ENCODE peak calls at places on chromosome 6, in six cellular contexts. X is mucosa of descending colon, S is RWPE2, R is HCT116, H is GM12878, G is A549. W is an unnamed sample. For H3K4me1, the result is how much of the 10 kb centered on the place peaks cover.

GRCh38 chr6:33597551-33598322 is 17.7 kb upstream of the BAK1 start:
- ATAC-seq in G (no peak), R (no peak), X (no peak), S (no peak), H (no peak), W (no peak)

GRCh38 chr6:131175559-131175958 is 40.3 kb downstream of the AKAP7 start:
- ATAC-seq in R (no peak), G (no peak), S (no peak), X (no peak), H (no peak), W (no peak)

GRCh38 chr6:160221423-160221822 is 37.2 kb downstream of the SLC22A2 start:
- ATAC-seq in S (peak), H (peak), G (peak), R (peak), X (peak), W (no peak)

GRCh38 chr6:39100358-39100757 is 14.6 kb downstream of the SAYSD1 start:
- ATAC-seq in R (no peak), G (no peak), H (peak), S (no peak), X (no peak), W (no peak)

GRCh38 chr6:12704946-12705345 is 11.6 kb upstream of the PHACTR1 start:
- ATAC-seq in S (no peak), G (no peak), X (no peak), R (no peak), H (no peak), W (no peak)

GRCh38 chr6:150250826-150251225 is 108.0 kb downstream of the PPP1R14C start:
- ATAC-seq in S (peak), H (no peak), R (peak), G (no peak), X (no peak), W (no peak)

GRCh38 chr6:33894438-33894837 is 90.6 kb upstream of the MLN start:
- ATAC-seq in H (no peak), R (no peak), X (no peak), G (no peak), S (no peak), W (no peak)

GRCh38 chr6:38169221-38169674 is 349.7 kb downstream of the ZFAND3 start:
- ATAC-seq in R (peak), S (no peak), H (no peak), X (peak), G (peak), W (no peak)

DNA sequence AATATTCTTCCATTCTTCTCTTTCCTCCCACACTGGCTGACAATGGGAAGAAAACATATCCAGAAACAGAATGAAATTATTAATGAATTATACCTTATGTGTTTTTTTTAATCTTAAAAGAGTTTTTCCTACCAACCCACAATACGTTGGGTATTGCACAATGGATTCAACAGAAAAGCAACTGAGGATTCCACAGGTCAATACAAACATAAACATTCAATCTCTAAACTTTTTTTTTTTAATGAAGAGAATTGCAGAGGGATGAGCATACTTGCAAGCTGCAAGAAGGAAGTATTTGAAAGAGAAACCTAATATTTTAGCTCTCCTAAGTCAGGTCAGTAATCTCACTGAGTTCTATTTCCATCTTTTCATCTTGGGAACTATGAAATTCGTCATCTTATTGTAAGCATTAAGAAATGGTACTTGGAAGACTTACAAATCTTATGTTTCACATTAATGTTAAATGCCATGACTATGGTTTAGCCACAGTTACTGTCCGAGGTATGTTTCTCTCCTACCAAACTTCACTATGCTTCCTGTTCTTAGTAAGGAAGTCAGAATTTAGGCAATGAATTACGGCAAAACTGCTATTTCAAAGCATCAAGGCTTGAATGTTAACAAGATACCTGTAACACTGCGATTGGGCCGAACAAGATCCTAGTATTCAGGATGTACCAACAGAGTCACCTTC is 100.8 kb downstream of the HIVEP2 start:
- ATAC-seq in R (no peak), X (no peak), H (no peak), G (no peak), S (no peak), W (no peak)
- H3K4me1 ChIP-seq in R (under half), X (under half), H (half or more), G (half or more), S (half or more), W (half or more)

GRCh38 chr6:18415671-18416340 is 28.7 kb downstream of the RNF144B start:
- ATAC-seq in H (no peak), G (no peak), X (no peak), S (no peak), R (no peak), W (peak)
- H3K4me1 ChIP-seq in H (under half), G (under half), X (under half), S (under half), R (under half), W (under half)

DNA sequence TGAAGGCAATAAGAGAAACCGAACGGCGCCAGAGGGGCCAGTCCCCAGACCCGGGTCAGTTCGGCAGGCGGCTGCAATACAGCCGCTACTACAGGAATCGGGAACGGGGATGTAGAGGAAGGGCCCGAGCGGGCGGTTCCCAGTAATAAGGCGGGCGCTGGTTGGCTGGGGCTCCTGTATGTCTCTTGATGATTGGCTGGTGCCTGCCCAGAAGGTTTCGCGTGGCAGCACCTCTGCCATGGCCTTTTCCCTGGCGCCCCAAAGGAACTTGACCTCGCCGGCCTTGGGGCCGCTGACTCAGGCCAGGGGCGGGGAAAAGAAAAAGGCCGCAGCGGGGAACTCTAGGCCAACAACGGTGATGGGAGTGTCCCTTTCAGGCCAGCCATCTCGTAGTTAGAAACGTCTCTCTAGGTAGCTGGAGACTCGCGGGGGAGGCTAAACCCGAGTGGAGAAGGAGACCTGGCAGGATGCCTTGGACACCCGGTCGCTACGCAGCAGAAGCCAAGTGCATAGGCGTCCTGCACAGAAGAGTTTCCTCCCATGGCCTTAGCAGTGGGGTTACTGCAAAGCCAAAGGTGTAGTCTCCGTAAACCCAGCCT is at the start of gene IBTK:
- ATAC-seq in S (peak), R (peak), X (peak), G (peak), H (peak), W (peak)
- H3K4me1 ChIP-seq in S (under half), R (under half), X (under half), G (under half), H (under half), W (under half)

GRCh38 chr6:156849806-156850205 is 72.6 kb downstream of the ARID1B start:
- ATAC-seq in G (no peak), X (no peak), S (no peak), H (peak), R (no peak), W (no peak)
- H3K4me1 ChIP-seq in G (under half), X (under half), S (under half), H (half or more), R (under half), W (under half)

GRCh38 chr6:1607557-1608221 is 2.0 kb upstream of the FOXC1 start:
- ATAC-seq in S (no peak), R (no peak), X (no peak), H (no peak), G (no peak), W (no peak)

GRCh38 chr6:1608222-1608975 is 1.3 kb upstream of the FOXC1 start:
- ATAC-seq in H (no peak), S (no peak), R (no peak), G (no peak), X (no peak), W (no peak)

GRCh38 chr6:1609662-1610496 is at the start of gene FOXC1:
- ATAC-seq in S (peak), G (peak), H (peak), X (peak), R (peak), W (peak)

GRCh38 chr6:1610497-1611321 is 994 bp downstream of the FOXC1 start:
- ATAC-seq in H (peak), X (peak), R (peak), G (peak), S (peak), W (no peak)

GRCh38 chr6:1608976-1609661 is 596 bp upstream of the FOXC1 start:
- ATAC-seq in G (no peak), S (peak), R (peak), X (no peak), H (no peak), W (peak)
- H3K4me1 ChIP-seq in G (under half), S (under half), R (under half), X (under half), H (under half), W (half or more)